ENCODE peak calls at places on chromosomes 12 and 14, in six cellular contexts. X, F, T, R, G and B are unnamed samples.

GRCh38 chr12:118098911-118099671 is 4.7 kb downstream of the VSIG10 start:
- DNase-seq in T (no peak), R (no peak), F (no peak), G (no peak), X (no peak), B (no peak)

GRCh38 chr12:71756054-71756675 is 1.5 kb downstream of the RAB21 start:
- DNase-seq in R (no peak), T (no peak), X (no peak), F (no peak), G (no peak), B (no peak)

GRCh38 chr12:107760207-107760816 is 625 bp downstream of the PRDM4 start:
- DNase-seq in T (no peak), G (no peak), X (no peak), R (peak; percentile 33), F (no peak), B (no peak)

GRCh38 chr12:53123578-53124351 is 20.5 kb downstream of the SOAT2 start:
- DNase-seq in R (no peak), G (no peak), F (no peak), T (peak; percentile 44), X (no peak), B (no peak)

GRCh38 chr14:37864861-37865718 is 269.7 kb downstream of the TTC6 start:
- DNase-seq in R (no peak), X (no peak), F (no peak), G (no peak), T (peak; percentile 79), B (no peak)

GRCh38 chr14:105465209-105466031 is 9.2 kb upstream of the CRIP2 start:
- DNase-seq in T (peak; percentile 12), X (no peak), R (peak; percentile 62), F (no peak), G (no peak), B (no peak)

GRCh38 chr14:33691907-33692306 is 259.0 kb downstream of the EGLN3 start:
- DNase-seq in T (no peak), G (no peak), R (no peak), X (no peak), F (no peak), B (no peak)

GRCh38 chr14:74637184-74637562 is 25.1 kb upstream of the LTBP2 start:
- DNase-seq in X (no peak), T (no peak), G (no peak), R (no peak), F (no peak), B (no peak)

GRCh38 chr12:48351022-48351708 is 446 bp upstream of the ZNF641 start:
- DNase-seq in G (peak; percentile 62), T (peak; percentile 35), X (no peak), R (no peak), F (no peak), B (no peak)

GRCh38 chr14:99619873-99620834 is 16.1 kb upstream of the CCDC85C start:
- DNase-seq in X (no peak), F (no peak), T (peak; percentile 45), R (no peak), G (no peak), B (no peak)

GRCh38 chr12:57737467-57738141 is 938 bp downstream of the AGAP2 start:
- DNase-seq in F (no peak), T (no peak), X (no peak), R (no peak), G (no peak), B (no peak)

GRCh38 chr14:89563503-89563902 is 146.5 kb upstream of the FOXN3 start:
- DNase-seq in F (no peak), G (no peak), R (no peak), T (no peak), X (no peak), B (no peak)

GRCh38 chr12:53236443-53237111 is 4.6 kb upstream of the RARG start:
- DNase-seq in R (no peak), T (no peak), F (peak; percentile 37), X (peak; percentile 32), G (no peak), B (no peak)

GRCh38 chr12:113103756-113104450 is 31.7 kb downstream of the RASAL1 start:
- DNase-seq in X (peak; percentile 57), R (no peak), F (peak; percentile 40), G (no peak), T (no peak), B (no peak)

GRCh38 chr12:4355843-4356327 is 23.6 kb downstream of the FGF23 start:
- DNase-seq in X (peak; percentile 15), F (no peak), G (no peak), T (peak; percentile 12), R (peak; percentile 21), B (no peak)

GRCh38 chr12:40312982-40313576 is 88.3 kb downstream of the LRRK2 start:
- DNase-seq in F (no peak), X (no peak), G (no peak), R (no peak), T (peak; percentile 9), B (no peak)

GRCh38 chr14:105377555-105378182 is 20.7 kb upstream of the TEX22 start:
- DNase-seq in F (no peak), T (no peak), R (no peak), X (no peak), G (no peak), B (no peak)

GRCh38 chr14:36373982-36374673 is 53.7 kb upstream of the MBIP start:
- DNase-seq in X (peak; percentile 36), T (peak; percentile 78), R (peak; percentile 18), G (peak; percentile 35), F (peak; percentile 23), B (no peak)

GRCh38 chr14:46034305-46034704 is 617.3 kb downstream of the RPL10L start:
- DNase-seq in F (no peak), T (no peak), R (no peak), X (no peak), G (no peak), B (no peak)

GRCh38 chr12:95959107-95959506 is 16.0 kb downstream of the AMDHD1 start:
- DNase-seq in F (no peak), X (no peak), T (peak; percentile 8), G (no peak), R (no peak), B (no peak)

GRCh38 chr14:92917956-92918355 is 5.0 kb upstream of the CHGA start:
- DNase-seq in G (no peak), X (no peak), F (no peak), R (no peak), T (no peak), B (no peak)

GRCh38 chr12:93645702-93646101 is 31.5 kb upstream of the CRADD start:
- DNase-seq in G (no peak), X (no peak), F (no peak), R (no peak), T (peak; percentile 21), B (no peak)